ENCODE peak calls at places on chromosomes 5 and 9, in nine cellular contexts. Y, G, X, R, B, M, N, P and T are unnamed samples.

GRCh38 chr5:134455466-134455865 is 43.8 kb upstream of the CDKN2AIPNL start:
- DNase-seq in R (no peak), P (no peak), G (no peak), N (no peak), X (no peak), B (no peak), M (no peak), Y (no peak), T (no peak)

GRCh38 chr5:124801551-124801950 is 55.1 kb upstream of the ZNF608 start:
- DNase-seq in Y (no peak), B (no peak), R (no peak), M (no peak), N (no peak), G (no peak), X (no peak), P (no peak), T (no peak)

GRCh38 chr9:77808750-77809079 is 160.6 kb upstream of the GNA14 start:
- DNase-seq in G (no peak), N (no peak), Y (no peak), B (no peak), P (no peak), M (no peak), R (no peak), X (peak; percentile 15), T (no peak)

GRCh38 chr9:69093471-69094103 is 58.0 kb downstream of the FXN start:
- DNase-seq in M (no peak), Y (no peak), B (no peak), G (no peak), X (no peak), R (no peak), N (peak; percentile 87), P (no peak), T (peak; percentile 95)

GRCh38 chr5:172544371-172545120 is 90.2 kb upstream of the SH3PXD2B start:
- DNase-seq in R (no peak), X (no peak), Y (no peak), N (no peak), G (no peak), P (no peak), M (no peak), B (no peak), T (no peak)

GRCh38 chr5:72121753-72122445 is 14.6 kb downstream of the MAP1B start:
- DNase-seq in B (no peak), G (no peak), Y (no peak), M (no peak), P (no peak), N (no peak), R (no peak), X (no peak), T (no peak)

GRCh38 chr5:172801184-172801671 is 30.2 kb upstream of the DUSP1 start:
- DNase-seq in Y (no peak), R (no peak), M (no peak), X (no peak), B (no peak), G (no peak), N (peak; percentile 97), P (peak; percentile 48), T (peak; percentile 96)

GRCh38 chr9:86042226-86042625 is 57.1 kb downstream of the GOLM1 start:
- DNase-seq in X (no peak), G (no peak), M (no peak), B (no peak), R (no peak), Y (no peak), P (no peak), N (no peak), T (no peak)

GRCh38 chr5:180241600-180241999 is 32.6 kb upstream of the RASGEF1C start:
- DNase-seq in X (no peak), N (no peak), G (no peak), M (no peak), P (no peak), B (no peak), R (no peak), Y (no peak), T (no peak)

GRCh38 chr5:120443607-120444006 is 20.5 kb upstream of the PRR16 start:
- DNase-seq in N (no peak), X (no peak), B (no peak), P (no peak), R (no peak), G (no peak), Y (no peak), M (no peak), T (no peak)

GRCh38 chr5:41154491-41154890 is 58.8 kb downstream of the C6 start:
- DNase-seq in N (no peak), Y (no peak), M (no peak), X (no peak), P (no peak), R (no peak), G (no peak), B (no peak), T (no peak)

GRCh38 chr5:59034498-59035186 is 451.8 kb downstream of the RAB3C start:
- DNase-seq in X (peak; percentile 74), Y (no peak), B (no peak), G (peak; percentile 52), P (no peak), M (no peak), R (no peak), N (peak; percentile 44), T (peak; percentile 17)

GRCh38 chr5:6773342-6774035 is 60.3 kb downstream of the TENT4A start:
- DNase-seq in P (no peak), G (no peak), R (no peak), N (no peak), B (no peak), X (no peak), Y (no peak), M (no peak), T (no peak)

GRCh38 chr5:153447534-153447933 is 42.9 kb upstream of the GRIA1 start:
- DNase-seq in P (no peak), R (no peak), Y (no peak), G (no peak), B (no peak), M (no peak), N (no peak), X (no peak), T (no peak)

GRCh38 chr5:78638423-78638822 is 10.1 kb downstream of the LHFPL2 start:
- DNase-seq in Y (no peak), M (no peak), X (no peak), N (peak; percentile 98), P (peak; percentile 83), R (peak; percentile 58), G (no peak), B (no peak), T (peak; percentile 94)

GRCh38 chr5:154646841-154647759 is 108.1 kb upstream of the LARP1 start:
- DNase-seq in Y (peak; percentile 77), X (no peak), B (peak; percentile 18), M (no peak), G (no peak), N (peak; percentile 26), R (no peak), P (peak; percentile 55), T (no peak)

GRCh38 chr5:56588636-56589485 is 226.5 kb upstream of the MAP3K1 start:
- DNase-seq in G (peak; percentile 98), X (no peak), P (no peak), Y (peak; percentile 64), R (no peak), M (no peak), B (peak; percentile 80), N (no peak), T (no peak)

GRCh38 chr5:173557123-173557903 is 59.1 kb downstream of the BOD1 start:
- DNase-seq in X (no peak), P (no peak), N (no peak), Y (no peak), G (no peak), B (no peak), R (peak; percentile 42), M (no peak), T (no peak)

GRCh38 chr9:20623021-20623747 is 885 bp upstream of the MLLT3 start:
- DNase-seq in G (peak; percentile 69), P (peak; percentile 21), X (peak; percentile 21), Y (peak; percentile 58), M (no peak), B (peak; percentile 21), N (no peak), R (peak; percentile 12), T (no peak)

GRCh38 chr5:133370904-133371303 is 241.4 kb downstream of the FSTL4 start:
- DNase-seq in M (no peak), B (no peak), R (no peak), G (no peak), P (no peak), N (no peak), X (no peak), Y (no peak), T (no peak)

GRCh38 chr9:82116538-82116937 is 128.0 kb downstream of the SPATA31D1 start:
- DNase-seq in M (no peak), N (no peak), G (no peak), R (no peak), P (no peak), B (no peak), Y (no peak), X (no peak), T (no peak)

GRCh38 chr5:53425598-53426516 is 54.6 kb upstream of the FST start:
- DNase-seq in B (no peak), M (no peak), R (no peak), Y (no peak), G (peak; percentile 51), X (peak; percentile 7), N (no peak), P (no peak), T (no peak)

GRCh38 chr5:168790037-168790635 is 211.0 kb upstream of the PANK3 start:
- DNase-seq in B (no peak), Y (no peak), R (no peak), M (no peak), N (no peak), G (no peak), P (no peak), X (no peak), T (no peak)

GRCh38 chr5:134371834-134372340 is 518 bp downstream of the UBE2B start:
- DNase-seq in X (no peak), B (no peak), M (no peak), G (peak; percentile 59), P (peak; percentile 64), N (peak; percentile 19), Y (peak; percentile 74), R (peak; percentile 29), T (peak; percentile 23)

GRCh38 chr9:69933445-69933844 is 110.2 kb upstream of the MAMDC2 start:
- DNase-seq in Y (no peak), N (no peak), R (no peak), X (no peak), G (no peak), B (no peak), M (no peak), P (no peak), T (no peak)

GRCh38 chr5:129431406-129431805 is 28.7 kb upstream of the ADAMTS19 start:
- DNase-seq in P (no peak), X (no peak), Y (no peak), B (no peak), M (no peak), G (no peak), N (no peak), R (no peak), T (no peak)

GRCh38 chr9:135220601-135221575 is 133.4 kb downstream of the OLFM1 start:
- DNase-seq in X (no peak), R (no peak), P (no peak), M (no peak), G (no peak), N (no peak), B (no peak), Y (peak; percentile 24), T (no peak)

GRCh38 chr9:37119907-37120839 is at the start of gene ZCCHC7:
- DNase-seq in M (peak; percentile 91), R (peak; percentile 96), N (peak; percentile 95), G (peak; percentile 97), X (peak; percentile 89), P (peak; percentile 81), B (peak; percentile 94), Y (peak; percentile 97), T (peak; percentile 84)

GRCh38 chr9:105026451-105026850 is 98.5 kb upstream of the ABCA1 start:
- DNase-seq in B (no peak), N (no peak), X (peak; percentile 15), M (no peak), G (no peak), P (no peak), R (no peak), Y (no peak), T (peak; percentile 7)

GRCh38 chr9:69104830-69105527 is 69.1 kb upstream of the TJP2 start:
- DNase-seq in R (no peak), B (no peak), P (peak; percentile 79), Y (peak; percentile 83), N (no peak), X (no peak), G (no peak), M (no peak), T (no peak)

GRCh38 chr9:122075135-122076030 is 17.7 kb downstream of the TTLL11 start:
- DNase-seq in G (no peak), R (no peak), Y (no peak), N (no peak), B (no peak), M (no peak), X (no peak), P (no peak), T (no peak)